ENCODE peak calls at places on chromosome 1, in five cellular contexts. One of them, this sample, is unnamed. For H3K4me1, the result is how much of the 10 kb centered on the place peaks cover.

GRCh38 chr1:154611150-154611865 is 3.3 kb upstream of the ADAR start:
- DNase-seq in heart left ventricle: no peak
- DNase-seq in prostate gland: no peak
- DNase-seq in A549: no peak
- DNase-seq in tibial nerve: no peak
- DNase-seq in this sample: no peak

GRCh38 chr1:101002551-101002950 is 23.0 kb downstream of the DPH5 start:
- DNase-seq in tibial nerve: no peak
- DNase-seq in A549: no peak
- DNase-seq in heart left ventricle: no peak
- DNase-seq in prostate gland: no peak
- DNase-seq in this sample: no peak

GRCh38 chr1:206809504-206810084 is 37.3 kb upstream of the IL10 start:
- DNase-seq in heart left ventricle: no peak
- DNase-seq in prostate gland: peak
- DNase-seq in tibial nerve: no peak
- DNase-seq in A549: peak
- DNase-seq in this sample: no peak

GRCh38 chr1:218670875-218671274 is 325.7 kb downstream of the TGFB2 start:
- DNase-seq in prostate gland: no peak
- DNase-seq in tibial nerve: no peak
- DNase-seq in heart left ventricle: no peak
- DNase-seq in A549: no peak
- DNase-seq in this sample: no peak

GRCh38 chr1:17212487-17213121 is 7.7 kb downstream of the PADI1 start:
- DNase-seq in heart left ventricle: no peak
- DNase-seq in tibial nerve: no peak
- DNase-seq in prostate gland: no peak
- DNase-seq in A549: no peak
- DNase-seq in this sample: no peak

GRCh38 chr1:182630586-182630985 is 26.4 kb upstream of the RGS16 start:
- DNase-seq in heart left ventricle: no peak
- DNase-seq in prostate gland: no peak
- DNase-seq in A549: no peak
- DNase-seq in tibial nerve: no peak
- DNase-seq in this sample: no peak

GRCh38 chr1:214708321-214708960 is 105.4 kb downstream of the CENPF start:
- DNase-seq in prostate gland: no peak
- DNase-seq in tibial nerve: no peak
- DNase-seq in heart left ventricle: no peak
- DNase-seq in A549: no peak
- DNase-seq in this sample: no peak

GRCh38 chr1:24018611-24019580 is 38.8 kb upstream of the SRSF10 start:
- DNase-seq in tibial nerve: peak
- DNase-seq in prostate gland: peak
- DNase-seq in A549: peak
- DNase-seq in heart left ventricle: peak
- DNase-seq in this sample: peak

GRCh38 chr1:52602328-52603300 is at the start of gene GPX7:
- DNase-seq in tibial nerve: no peak
- DNase-seq in A549: no peak
- DNase-seq in prostate gland: peak
- DNase-seq in heart left ventricle: peak
- DNase-seq in this sample: no peak

GRCh38 chr1:67785847-67786753 is 47.2 kb downstream of the GNG12 start:
- DNase-seq in tibial nerve: no peak
- DNase-seq in prostate gland: no peak
- DNase-seq in A549: no peak
- DNase-seq in heart left ventricle: no peak
- DNase-seq in this sample: no peak

DNA sequence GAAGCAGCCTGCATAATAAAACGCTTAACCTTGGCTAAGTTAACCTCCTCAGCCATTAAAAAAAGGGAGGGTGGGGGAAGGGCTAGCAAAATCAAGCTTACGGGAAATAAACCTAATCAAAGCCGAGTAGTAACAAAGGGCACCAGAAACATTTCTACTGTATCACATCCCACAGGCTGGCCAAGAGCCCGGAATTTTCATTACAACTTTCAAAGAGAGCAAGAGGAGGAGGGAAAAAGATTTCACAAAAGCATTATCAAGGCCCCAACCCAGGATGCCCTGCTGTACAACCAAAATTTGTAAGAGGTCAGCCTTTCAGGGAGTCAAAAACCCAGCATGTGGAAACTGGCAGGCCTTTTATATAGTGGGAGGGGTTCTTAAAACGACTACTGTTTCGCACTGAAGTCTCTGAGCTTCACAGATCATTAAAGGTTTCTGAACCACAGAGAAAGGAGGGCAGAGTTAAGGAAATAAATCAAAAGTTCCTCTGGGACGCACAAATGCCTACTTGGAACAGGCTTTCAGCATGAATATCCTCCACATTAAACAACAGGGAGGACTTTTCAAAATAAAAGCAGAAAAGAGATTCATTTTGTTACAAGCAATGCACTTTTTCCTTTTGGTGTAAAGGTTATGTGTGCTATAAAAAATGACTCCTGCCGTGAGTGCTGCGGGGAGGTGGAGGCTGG is 90.4 kb downstream of the SLC45A1 start:
- DNase-seq in tibial nerve: peak
- DNase-seq in A549: no peak
- DNase-seq in heart left ventricle: peak
- DNase-seq in prostate gland: peak
- DNase-seq in this sample: no peak
- H3K4me1 ChIP-seq in tibial nerve: half or more
- H3K4me1 ChIP-seq in A549: under half
- H3K4me1 ChIP-seq in heart left ventricle: half or more
- H3K4me1 ChIP-seq in prostate gland: half or more
- H3K4me1 ChIP-seq in this sample: under half

GRCh38 chr1:114511048-114511785 is at the start of gene TRIM33:
- DNase-seq in prostate gland: peak
- DNase-seq in A549: peak
- DNase-seq in tibial nerve: peak
- DNase-seq in heart left ventricle: peak
- DNase-seq in this sample: peak
- TF ChIP-seq POLR2A in prostate gland: peak
- TF ChIP-seq POLR2A in A549: peak
- TF ChIP-seq POLR2A in tibial nerve: peak
- TF ChIP-seq POLR2A in heart left ventricle: peak
- TF ChIP-seq POLR2A in this sample: peak

DNA sequence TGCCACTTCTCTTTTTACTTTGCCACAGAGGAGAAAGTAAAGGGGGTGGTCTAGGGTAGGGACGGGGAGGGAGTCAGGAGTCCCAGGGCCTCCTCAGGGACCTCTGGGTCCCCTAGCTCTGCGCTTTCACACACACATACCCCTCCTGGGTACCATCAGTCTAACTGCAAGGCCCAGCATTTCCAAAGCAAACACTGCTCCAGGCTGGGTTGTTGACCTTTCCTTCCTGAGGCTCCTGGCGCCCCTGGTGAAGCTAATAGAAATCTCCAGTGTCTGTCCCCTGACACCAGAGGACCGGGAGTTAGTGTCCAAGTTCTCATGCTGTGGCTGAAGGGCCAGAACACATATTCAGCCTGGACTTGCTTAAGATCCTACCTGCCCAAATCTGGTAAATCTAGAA is 3.9 kb downstream of the TMEM63A start:
- DNase-seq in heart left ventricle: no peak
- DNase-seq in prostate gland: no peak
- DNase-seq in A549: no peak
- DNase-seq in tibial nerve: no peak
- DNase-seq in this sample: no peak
- H3K4me1 ChIP-seq in heart left ventricle: half or more
- H3K4me1 ChIP-seq in prostate gland: under half
- H3K4me1 ChIP-seq in A549: under half
- H3K4me1 ChIP-seq in tibial nerve: under half
- H3K4me1 ChIP-seq in this sample: under half

GRCh38 chr1:241639653-241640148 is 468 bp downstream of the CHML start:
- DNase-seq in heart left ventricle: peak
- DNase-seq in tibial nerve: peak
- DNase-seq in A549: peak
- DNase-seq in prostate gland: peak
- DNase-seq in this sample: no peak

GRCh38 chr1:241641748-241642592 is 1.8 kb upstream of the CHML start:
- DNase-seq in tibial nerve: no peak
- DNase-seq in heart left ventricle: no peak
- DNase-seq in A549: peak
- DNase-seq in prostate gland: no peak
- DNase-seq in this sample: no peak

GRCh38 chr1:241640867-241641542 is 836 bp upstream of the CHML start:
- DNase-seq in tibial nerve: no peak
- DNase-seq in A549: peak
- DNase-seq in prostate gland: no peak
- DNase-seq in heart left ventricle: no peak
- DNase-seq in this sample: no peak

GRCh38 chr1:241639040-241639652 is 1.0 kb downstream of the CHML start:
- DNase-seq in A549: no peak
- DNase-seq in tibial nerve: peak
- DNase-seq in prostate gland: no peak
- DNase-seq in heart left ventricle: no peak
- DNase-seq in this sample: no peak

DNA sequence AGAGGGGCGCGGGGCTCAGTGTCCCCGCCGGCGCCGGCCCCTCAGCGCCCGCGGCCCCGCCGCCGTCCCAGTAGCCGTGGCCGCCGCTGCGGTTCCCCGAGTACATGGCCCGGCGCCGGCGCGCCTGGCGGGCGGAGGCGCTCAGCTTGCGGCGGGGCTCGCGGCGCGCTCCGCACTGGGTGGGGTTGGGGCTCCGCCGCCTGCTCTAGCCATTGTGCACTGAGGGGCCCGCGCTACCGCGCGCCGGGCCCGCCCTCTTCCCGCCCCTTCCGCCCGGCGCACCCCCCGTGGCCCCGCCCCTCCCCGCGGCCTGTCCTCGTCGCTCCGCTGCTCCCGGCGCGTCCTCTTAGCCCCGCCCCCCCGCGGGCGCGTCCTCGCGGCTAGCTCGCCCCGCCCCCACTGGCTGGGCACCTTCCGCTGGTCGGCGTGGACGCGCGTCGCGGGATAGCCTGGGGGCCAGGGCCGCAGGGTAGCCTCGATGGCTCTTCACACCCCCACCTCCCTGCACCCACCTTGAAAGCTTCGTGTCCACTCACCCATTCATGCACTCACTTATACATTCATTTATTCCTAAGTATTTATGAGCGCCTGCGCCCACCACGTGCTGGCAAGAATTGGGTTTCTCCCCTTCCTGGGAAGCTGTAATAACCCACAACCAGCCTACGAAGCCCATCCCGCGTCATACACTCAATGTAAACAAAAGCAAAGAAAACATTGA is at the start of the genes CHML and OPN3:
- DNase-seq in heart left ventricle: peak
- DNase-seq in prostate gland: peak
- DNase-seq in tibial nerve: peak
- DNase-seq in A549: peak
- DNase-seq in this sample: peak
- TF ChIP-seq POLR2A in heart left ventricle: peak
- TF ChIP-seq POLR2A in prostate gland: peak
- TF ChIP-seq POLR2A in tibial nerve: peak
- TF ChIP-seq POLR2A in A549: peak
- TF ChIP-seq POLR2A in this sample: no peak

DNA sequence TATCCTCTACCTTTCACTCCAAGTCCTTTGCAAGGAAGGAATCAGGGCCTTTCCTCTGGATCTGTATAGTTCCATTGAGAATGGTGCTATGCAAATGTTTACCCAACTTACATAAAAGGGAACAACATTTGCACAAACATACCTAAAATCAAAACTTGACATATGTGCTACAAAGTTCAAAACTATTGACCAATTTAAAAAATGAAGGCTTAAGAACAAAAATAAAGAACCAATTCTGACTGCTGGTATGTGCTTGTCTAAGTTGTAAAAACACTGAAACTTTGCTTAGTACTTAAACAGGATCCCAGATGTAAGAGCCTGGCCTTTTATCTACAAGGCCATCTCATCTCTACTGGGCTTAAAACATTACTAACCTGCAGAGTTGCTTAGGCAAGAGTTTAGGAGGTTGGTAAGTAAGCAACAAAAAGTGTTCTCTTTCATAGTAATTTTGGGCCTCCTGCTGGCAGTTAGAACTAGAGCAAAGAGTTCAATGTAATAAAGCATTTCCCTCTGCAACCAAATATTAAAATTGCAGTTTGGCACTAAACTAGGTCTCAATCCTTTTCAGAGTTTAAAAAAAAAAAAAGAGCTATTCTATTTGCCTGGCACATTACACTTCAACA is 2.0 kb downstream of the SCMH1 start:
- DNase-seq in tibial nerve: peak
- DNase-seq in prostate gland: no peak
- DNase-seq in heart left ventricle: no peak
- DNase-seq in A549: peak
- DNase-seq in this sample: no peak
- H3K4me1 ChIP-seq in tibial nerve: under half
- H3K4me1 ChIP-seq in prostate gland: under half
- H3K4me1 ChIP-seq in heart left ventricle: under half
- H3K4me1 ChIP-seq in A549: half or more
- H3K4me1 ChIP-seq in this sample: under half

GRCh38 chr1:151823175-151823574 is 8.4 kb downstream of the RORC start:
- DNase-seq in prostate gland: no peak
- DNase-seq in heart left ventricle: no peak
- DNase-seq in A549: no peak
- DNase-seq in tibial nerve: no peak
- DNase-seq in this sample: no peak
- TF ChIP-seq POLR2A in prostate gland: no peak
- TF ChIP-seq POLR2A in heart left ventricle: no peak
- TF ChIP-seq POLR2A in A549: no peak
- TF ChIP-seq POLR2A in tibial nerve: no peak
- TF ChIP-seq POLR2A in this sample: no peak

GRCh38 chr1:201755200-201755599 is 73.8 kb upstream of the IPO9 start:
- DNase-seq in tibial nerve: no peak
- DNase-seq in A549: no peak
- DNase-seq in prostate gland: no peak
- DNase-seq in heart left ventricle: no peak
- DNase-seq in this sample: no peak
- H3K4me1 ChIP-seq in tibial nerve: under half
- H3K4me1 ChIP-seq in A549: half or more
- H3K4me1 ChIP-seq in prostate gland: under half
- H3K4me1 ChIP-seq in heart left ventricle: half or more
- H3K4me1 ChIP-seq in this sample: under half

DNA sequence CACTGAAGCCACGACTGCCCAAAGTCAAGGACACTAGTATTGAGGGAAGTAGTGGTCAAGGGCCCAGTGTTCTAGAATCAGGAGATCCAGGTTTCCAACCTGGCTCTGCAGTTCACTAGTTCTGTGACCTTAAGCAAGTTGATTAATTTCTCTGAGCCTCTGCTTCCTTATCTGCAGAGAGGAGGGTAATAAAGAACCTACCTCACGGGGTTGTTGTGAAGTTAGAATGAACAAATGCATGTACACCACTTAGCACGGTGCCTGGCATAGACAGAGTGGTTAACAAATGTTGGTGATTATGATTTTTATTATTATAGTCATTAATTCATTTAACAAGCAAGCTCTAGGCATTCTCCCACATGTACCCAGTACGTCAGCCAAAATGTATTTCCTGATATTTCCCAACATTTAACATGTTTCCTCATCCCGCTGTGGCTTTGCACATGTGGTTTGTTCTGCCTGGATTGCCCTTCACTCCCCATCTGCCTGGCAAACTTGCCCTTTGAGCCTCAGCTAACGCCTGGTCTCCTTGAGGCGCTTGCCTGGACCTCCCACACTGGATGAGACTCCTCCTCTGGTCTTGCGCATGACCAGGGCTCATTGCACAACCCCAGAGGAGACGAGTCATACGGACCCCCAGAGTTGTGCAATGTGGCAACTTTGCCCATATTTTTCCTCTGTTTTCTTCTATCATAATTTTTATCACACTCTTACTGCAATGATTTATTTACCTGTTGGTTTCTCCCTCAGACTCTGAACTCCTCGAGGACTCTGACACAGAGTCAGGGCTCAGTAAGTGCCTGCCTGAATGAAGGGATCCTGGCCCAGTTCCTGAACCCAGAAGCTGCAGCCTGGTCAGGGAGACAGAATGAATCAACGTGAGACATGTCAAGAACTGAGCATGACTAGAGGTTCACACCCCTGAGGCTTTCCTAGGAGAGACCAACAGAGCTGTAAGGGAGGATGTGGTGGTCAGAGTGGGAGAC is 20.7 kb upstream of the MFSD2A start:
- DNase-seq in prostate gland: peak
- DNase-seq in A549: peak
- DNase-seq in heart left ventricle: peak
- DNase-seq in tibial nerve: peak
- DNase-seq in this sample: no peak
- TF ChIP-seq POLR2A in prostate gland: no peak
- TF ChIP-seq POLR2A in A549: no peak
- TF ChIP-seq POLR2A in heart left ventricle: no peak
- TF ChIP-seq POLR2A in tibial nerve: no peak
- TF ChIP-seq POLR2A in this sample: no peak